ENCODE peak calls at places on chromosomes 4 and X, in ten cellular contexts. R is HTR-8/SVneo; T is NCI-H2081; O is M059J; X is GM12865; B is esophagus squamous epithelium; A is NAMALWA; Y is NCI-H774; I is endothelial cell; K is stimulated activated CD4-positive, alpha-beta T cell treated with anti-CD3 and anti-CD28 coated beads, Interleukin-2, amount 100 ng/mL, for 24 hours. V is an unnamed sample.
A peak's percentile ranks its signal among the peaks of the same experiment; 100 is the strongest.

GRCh38 chr4:23759066-23759465 is 130.8 kb downstream of the PPARGC1A start:
- DNase-seq in R (peak; percentile 10), T (no peak), O (peak; percentile 19), X (no peak), B (no peak), A (no peak), Y (no peak), I (no peak), K (no peak), V (no peak)

GRCh38 chrX:29233592-29234179 is 646.4 kb downstream of the IL1RAPL1 start:
- DNase-seq in R (no peak), T (no peak), O (peak; percentile 33), X (no peak), B (no peak), A (no peak), Y (no peak), I (no peak), K (no peak), V (no peak)

GRCh38 chr4:155885666-155886065 is 17.8 kb upstream of the TDO2 start:
- DNase-seq in R (no peak), T (no peak), O (no peak), X (no peak), B (no peak), A (no peak), Y (no peak), I (no peak), K (no peak), V (no peak)

GRCh38 chrX:1264556-1264955 is 4.1 kb upstream of the CSF2RA start:
- DNase-seq in R (no peak), T (no peak), O (peak; percentile 26), X (no peak), B (no peak), A (no peak), Y (no peak), I (no peak), K (no peak), V (no peak)

GRCh38 chr4:40214661-40215418 is 18.0 kb downstream of the RHOH start:
- DNase-seq in R (no peak), T (no peak), O (peak; percentile 29), X (no peak), B (no peak), A (no peak), Y (no peak), I (no peak), K (peak; percentile 15), V (no peak)

GRCh38 chrX:132651411-132652086 is 162.7 kb upstream of the MBNL3 start:
- DNase-seq in R (no peak), T (no peak), O (no peak), X (no peak), B (no peak), A (peak; percentile 5), Y (no peak), I (no peak), K (no peak), V (no peak)

GRCh38 chr4:94566420-94566819 is 114.7 kb downstream of the PDLIM5 start:
- DNase-seq in R (no peak), T (no peak), O (no peak), X (no peak), B (no peak), A (no peak), Y (no peak), I (no peak), K (no peak), V (no peak)

GRCh38 chrX:154436597-154437397 is at the start of gene GDI1:
- DNase-seq in R (peak; percentile 30), T (peak; percentile 25), O (peak; percentile 54), X (peak; percentile 70), B (no peak), A (peak; percentile 42), Y (peak; percentile 45), I (peak; percentile 46), K (peak; percentile 60), V (peak; percentile 67)

GRCh38 chrX:78517124-78517523 is 142.0 kb downstream of the RTL3 start:
- DNase-seq in R (no peak), T (no peak), O (peak; percentile 63), X (peak; percentile 76), B (no peak), A (no peak), Y (no peak), I (no peak), K (peak; percentile 52), V (no peak)

GRCh38 chr4:37317104-37317643 is 72.6 kb downstream of the NWD2 start:
- DNase-seq in R (no peak), T (no peak), O (no peak), X (no peak), B (no peak), A (no peak), Y (no peak), I (no peak), K (no peak), V (no peak)

GRCh38 chr4:13261486-13262257 is 222.5 kb downstream of the RAB28 start:
- DNase-seq in R (no peak), T (no peak), O (peak; percentile 59), X (no peak), B (no peak), A (no peak), Y (no peak), I (no peak), K (no peak), V (no peak)

GRCh38 chr4:9944431-9945425 is 76.6 kb downstream of the SLC2A9 start:
- DNase-seq in R (no peak), T (no peak), O (peak; percentile 12), X (no peak), B (no peak), A (no peak), Y (no peak), I (no peak), K (no peak), V (no peak)

GRCh38 chr4:8796096-8796495 is 75.5 kb downstream of the HMX1 start:
- DNase-seq in R (no peak), T (no peak), O (no peak), X (no peak), B (no peak), A (no peak), Y (no peak), I (no peak), K (no peak), V (no peak)

GRCh38 chr4:42627887-42628646 is 28.8 kb downstream of the ATP8A1 start:
- DNase-seq in R (no peak), T (peak; percentile 56), O (no peak), X (peak; percentile 96), B (no peak), A (peak; percentile 52), Y (no peak), I (no peak), K (no peak), V (peak; percentile 81)

GRCh38 chr4:164771088-164771487 is 17.2 kb downstream of the SMIM31 start:
- DNase-seq in R (no peak), T (no peak), O (no peak), X (no peak), B (no peak), A (no peak), Y (no peak), I (no peak), K (no peak), V (no peak)

GRCh38 chrX:793216-793770 is 162.7 kb downstream of the SHOX start:
- DNase-seq in R (no peak), T (no peak), O (no peak), X (no peak), B (no peak), A (no peak), Y (no peak), I (no peak), K (no peak), V (no peak)

GRCh38 chr4:184358521-184359232 is 115.7 kb downstream of the IRF2 start:
- DNase-seq in R (no peak), T (no peak), O (no peak), X (no peak), B (no peak), A (no peak), Y (no peak), I (no peak), K (no peak), V (no peak)

GRCh38 chr4:24978291-24979072 is 52.3 kb downstream of the LGI2 start:
- DNase-seq in R (no peak), T (no peak), O (no peak), X (no peak), B (no peak), A (no peak), Y (no peak), I (no peak), K (no peak), V (no peak)

GRCh38 chrX:23726196-23726595 is 16.9 kb downstream of the ACOT9 start:
- DNase-seq in R (no peak), T (no peak), O (no peak), X (no peak), B (no peak), A (no peak), Y (no peak), I (no peak), K (no peak), V (no peak)

GRCh38 chrX:122094611-122095010 is 1047.2 kb downstream of the GLUD2 start:
- DNase-seq in R (no peak), T (no peak), O (peak; percentile 36), X (peak; percentile 0), B (no peak), A (no peak), Y (no peak), I (no peak), K (no peak), V (no peak)

GRCh38 chr4:165381821-165382373 is 3.1 kb downstream of the CPE start:
- DNase-seq in R (no peak), T (peak; percentile 19), O (no peak), X (no peak), B (no peak), A (no peak), Y (no peak), I (no peak), K (no peak), V (no peak)

GRCh38 chr4:139857021-139857420 is 191.4 kb downstream of the MGST2 start:
- DNase-seq in R (no peak), T (peak; percentile 83), O (peak; percentile 50), X (no peak), B (no peak), A (peak; percentile 9), Y (no peak), I (no peak), K (no peak), V (no peak)

GRCh38 chr4:153137168-153137567 is 67.1 kb upstream of the TRIM2 start:
- DNase-seq in R (peak; percentile 76), T (no peak), O (peak; percentile 85), X (no peak), B (no peak), A (no peak), Y (no peak), I (no peak), K (no peak), V (no peak)

GRCh38 chrX:115561605-115562491 is 874 bp downstream of the PLS3 start:
- DNase-seq in R (no peak), T (peak; percentile 81), O (peak; percentile 71), X (peak; percentile 62), B (no peak), A (no peak), Y (peak; percentile 28), I (peak; percentile 28), K (no peak), V (no peak)

GRCh38 chr4:61511716-61512488 is 311.8 kb downstream of the ADGRL3 start:
- DNase-seq in R (peak; percentile 34), T (no peak), O (peak; percentile 0), X (no peak), B (no peak), A (no peak), Y (no peak), I (no peak), K (no peak), V (no peak)

GRCh38 chr4:53555111-53555510 is 36.2 kb downstream of the LNX1 start:
- DNase-seq in R (no peak), T (no peak), O (no peak), X (no peak), B (no peak), A (no peak), Y (no peak), I (no peak), K (no peak), V (no peak)

GRCh38 chr4:82948647-82949204 is 48.2 kb downstream of the THAP9 start:
- DNase-seq in R (no peak), T (no peak), O (peak; percentile 31), X (no peak), B (no peak), A (no peak), Y (no peak), I (no peak), K (no peak), V (no peak)

GRCh38 chr4:87865288-87865687 is 32.5 kb downstream of the MEPE start:
- DNase-seq in R (no peak), T (no peak), O (peak; percentile 40), X (no peak), B (no peak), A (no peak), Y (peak; percentile 2), I (no peak), K (no peak), V (no peak)

V was measured in OCI-LY7.